ENCODE peak calls at places on chromosomes 2 and 18, in nine cellular contexts. R is upper lobe of left lung, T is HCT116, Z is endothelial cell of umbilical vein, O is K562, A is suprapubic skin, Y is sigmoid colon, G is GM12891, S is SK-N-MC. N is an unnamed sample.
A peak's percentile ranks its signal among the peaks of the same experiment; 100 is the strongest.

GRCh38 chr2:234840336-234840735 is 111.5 kb upstream of the SH3BP4 start:
- DNase-seq in Z (peak; percentile 95), A (no peak), T (peak; percentile 71), G (no peak), R (no peak), O (no peak), S (peak; percentile 40), Y (no peak), N (no peak)

GRCh38 chr2:89825034-89825433 is 1133.6 kb downstream of the RPIA start:
- DNase-seq in A (no peak), T (no peak), Z (no peak), R (no peak), S (no peak), O (no peak), Y (no peak), G (no peak), N (no peak)

GRCh38 chr2:37154790-37155189 is 2.0 kb downstream of the EIF2AK2 start:
- DNase-seq in Z (no peak), A (no peak), R (no peak), T (no peak), S (no peak), Y (no peak), O (no peak), G (no peak), N (peak; percentile 11)

GRCh38 chr18:31233550-31234306 is 71.1 kb upstream of the DSC1 start:
- DNase-seq in A (no peak), G (no peak), O (peak; percentile 22), Z (no peak), T (no peak), Y (no peak), S (no peak), R (no peak), N (no peak)

GRCh38 chr2:157261199-157261782 is 3.8 kb downstream of the GALNT5 start:
- DNase-seq in R (peak; percentile 64), G (no peak), Y (no peak), S (no peak), A (no peak), T (peak; percentile 89), O (peak; percentile 99), Z (no peak), N (no peak)

GRCh38 chr2:66794115-66794514 is 359.2 kb downstream of the MEIS1 start:
- DNase-seq in Z (no peak), O (no peak), R (no peak), A (no peak), G (no peak), T (no peak), Y (peak; percentile 65), S (no peak), N (no peak)

GRCh38 chr2:28497206-28497605 is 1.3 kb downstream of the PLB1 start:
- DNase-seq in R (no peak), Z (no peak), S (no peak), T (no peak), Y (no peak), A (no peak), G (no peak), O (no peak), N (no peak)

GRCh38 chr18:76589866-76590265 is 94.8 kb upstream of the ZNF516 start:
- DNase-seq in R (no peak), S (no peak), A (no peak), O (no peak), G (no peak), T (no peak), Z (no peak), Y (no peak), N (no peak)

GRCh38 chr2:144401036-144401435 is 118.9 kb downstream of the ZEB2 start:
- DNase-seq in R (no peak), Y (no peak), Z (no peak), S (no peak), G (no peak), O (no peak), T (no peak), A (no peak), N (no peak)

GRCh38 chr2:57396364-57397098 is 650.1 kb upstream of the VRK2 start:
- DNase-seq in S (no peak), R (no peak), Y (peak; percentile 52), T (no peak), G (no peak), Z (no peak), A (no peak), O (no peak), N (no peak)

GRCh38 chr2:41151746-41152145 is 699.9 kb upstream of the SLC8A1 start:
- DNase-seq in T (no peak), G (no peak), O (no peak), Y (no peak), Z (peak; percentile 50), R (no peak), A (no peak), S (no peak), N (no peak)

GRCh38 chr2:133568172-133568571 is at the start of gene NCKAP5:
- DNase-seq in Y (no peak), R (no peak), O (no peak), Z (peak; percentile 61), T (no peak), G (no peak), S (no peak), A (no peak), N (no peak)

GRCh38 chr18:12092398-12093229 is 1.0 kb upstream of the ANKRD62 start:
- DNase-seq in Z (no peak), T (peak; percentile 13), Y (no peak), G (no peak), A (no peak), S (no peak), R (peak; percentile 20), O (peak; percentile 72), N (no peak)

GRCh38 chr2:197911667-197912066 is 107.3 kb downstream of the PLCL1 start:
- DNase-seq in Y (no peak), Z (no peak), A (no peak), G (no peak), T (no peak), O (no peak), S (no peak), R (no peak), N (no peak)

GRCh38 chr18:62486290-62486964 is 36.4 kb upstream of the ZCCHC2 start:
- DNase-seq in T (peak; percentile 94), R (peak; percentile 41), A (no peak), Y (no peak), S (no peak), Z (peak; percentile 60), G (no peak), O (peak; percentile 60), N (no peak)

GRCh38 chr2:50658883-50659282 is 373.0 kb downstream of the NRXN1 start:
- DNase-seq in S (no peak), G (no peak), Y (no peak), Z (no peak), A (no peak), O (no peak), T (no peak), R (no peak), N (no peak)

GRCh38 chr2:100214265-100214961 is 72.0 kb upstream of the AFF3 start:
- DNase-seq in T (no peak), A (no peak), R (no peak), G (no peak), Z (no peak), Y (peak; percentile 87), O (no peak), S (no peak), N (no peak)

GRCh38 chr2:100215375-100215774 is 73.0 kb upstream of the AFF3 start:
- DNase-seq in Y (no peak), T (no peak), O (no peak), S (no peak), Z (no peak), R (no peak), A (no peak), G (no peak), N (no peak)

GRCh38 chr2:100212820-100213219 is 70.4 kb upstream of the AFF3 start:
- DNase-seq in Y (no peak), R (no peak), O (no peak), T (no peak), S (no peak), Z (no peak), A (no peak), G (no peak), N (no peak)

GRCh38 chr2:100211517-100211916 is 69.1 kb upstream of the AFF3 start:
- DNase-seq in T (no peak), R (no peak), S (no peak), Z (no peak), G (no peak), Y (no peak), O (no peak), A (no peak), N (no peak)

GRCh38 chr2:100213595-100213994 is 71.2 kb upstream of the AFF3 start:
- DNase-seq in R (no peak), A (no peak), T (no peak), Y (peak; percentile 80), G (no peak), O (no peak), Z (no peak), S (no peak), N (no peak)
- TF ChIP-seq POLR2AphosphoS5 in R (no peak), A (no peak), T (no peak), Y (peak; percentile 17), G (no peak), O (no peak), Z (no peak), S (no peak), N (no peak)

GRCh38 chr2:179307972-179308371 is 43.3 kb upstream of the SESTD1 start:
- DNase-seq in O (no peak), A (no peak), Y (no peak), S (no peak), G (no peak), T (no peak), Z (no peak), R (no peak), N (no peak)
- TF ChIP-seq POLR2AphosphoS5 in O (no peak), A (no peak), Y (no peak), S (no peak), G (no peak), T (no peak), Z (no peak), R (no peak), N (no peak)

GRCh38 chr2:167196461-167197252 is 308.4 kb downstream of the XIRP2 start:
- DNase-seq in Z (peak; percentile 54), S (peak; percentile 45), G (no peak), Y (no peak), T (no peak), A (no peak), O (no peak), R (peak; percentile 39), N (no peak)
- TF ChIP-seq POLR2AphosphoS5 in Z (no peak), S (no peak), G (no peak), Y (no peak), T (no peak), A (no peak), O (no peak), R (no peak), N (no peak)

DNA sequence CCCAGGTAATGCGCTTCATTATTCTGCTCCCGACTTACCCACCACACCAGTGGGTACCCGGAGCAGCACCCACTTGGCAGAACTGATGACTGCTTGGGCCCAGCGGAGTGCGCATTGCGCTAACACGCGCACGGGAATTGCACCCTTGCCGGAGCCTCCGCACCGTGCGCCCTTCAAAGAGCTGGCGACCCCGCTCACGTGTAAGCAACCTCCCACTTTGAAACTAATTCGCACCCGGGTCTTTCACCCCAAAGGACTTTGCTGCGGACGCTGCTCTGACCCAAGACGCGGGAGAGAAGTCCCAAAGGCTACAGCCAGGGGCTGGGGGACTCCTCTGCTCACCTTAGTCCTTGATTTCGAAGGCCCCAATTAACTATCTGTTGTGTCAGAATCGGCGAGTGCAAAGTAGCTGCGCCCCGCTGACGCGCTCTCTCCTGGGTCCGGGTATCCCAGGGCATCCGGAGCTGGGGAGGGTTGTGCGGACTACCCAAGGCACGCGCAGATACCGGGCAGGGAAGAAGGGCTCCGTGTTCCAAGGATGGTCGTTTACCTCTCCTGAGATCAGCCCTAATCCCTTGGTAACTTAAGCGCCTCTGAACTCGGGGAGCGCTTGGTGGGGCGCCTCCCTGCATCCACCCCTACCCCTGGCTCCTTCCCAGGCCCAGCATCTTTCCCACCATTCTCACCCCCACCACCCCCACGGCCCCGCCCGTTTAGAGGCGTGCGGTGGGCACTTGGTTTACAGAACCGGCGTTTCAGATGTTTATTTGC is 13.1 kb upstream of the SATB2 start:
- DNase-seq in T (no peak), O (no peak), R (no peak), G (no peak), Y (no peak), A (no peak), Z (no peak), S (no peak), N (no peak)
- TF ChIP-seq POLR2AphosphoS5 in T (no peak), O (no peak), R (no peak), G (no peak), Y (no peak), A (no peak), Z (no peak), S (no peak), N (no peak)